ENCODE peak calls at places on chromosomes 6 and 20, in nine cellular contexts. S is fibroblast of lung; U is fibroblast of villous mesenchyme; D is effector memory CD4-positive, alpha-beta T cell; P is GM23248; Z is bronchial epithelial cell; B is lower lobe of right lung; O is psoas muscle; Q is CD8-positive, alpha-beta memory T cell. L is an unnamed sample.

GRCh38 chr6:7684843-7685242 is 41.1 kb upstream of the BMP6 start:
- DNase-seq in S (no peak), U (no peak), D (no peak), P (no peak), Z (no peak), B (no peak), O (no peak), Q (no peak), L (no peak)

GRCh38 chr6:68958327-68958726 is 323.2 kb downstream of the ADGRB3 start:
- DNase-seq in S (peak; percentile 21), U (peak; percentile 2), D (no peak), P (peak; percentile 14), Z (peak; percentile 14), B (no peak), O (no peak), Q (no peak), L (peak; percentile 26)

GRCh38 chr20:60046011-60046413 is 87.8 kb downstream of the CDH26 start:
- DNase-seq in S (peak; percentile 31), U (peak; percentile 40), D (no peak), P (peak; percentile 34), Z (peak; percentile 6), B (no peak), O (no peak), Q (no peak), L (no peak)

GRCh38 chr6:44511126-44511525 is 123.6 kb downstream of the CDC5L start:
- DNase-seq in S (no peak), U (no peak), D (no peak), P (no peak), Z (no peak), B (no peak), O (no peak), Q (no peak), L (no peak)

GRCh38 chr6:55069132-55069781 is 105.1 kb upstream of the HCRTR2 start:
- DNase-seq in S (peak; percentile 81), U (peak; percentile 55), D (no peak), P (peak; percentile 72), Z (peak; percentile 59), B (no peak), O (no peak), Q (no peak), L (peak; percentile 61)

GRCh38 chr6:162603231-162603630 is 124.3 kb downstream of the PRKN start:
- DNase-seq in S (no peak), U (no peak), D (no peak), P (no peak), Z (no peak), B (no peak), O (no peak), Q (no peak), L (no peak)

GRCh38 chr20:57670288-57671071 is 39.3 kb downstream of the PMEPA1 start:
- DNase-seq in S (no peak), U (no peak), D (no peak), P (no peak), Z (no peak), B (no peak), O (no peak), Q (no peak), L (no peak)

GRCh38 chr6:45946352-45946751 is 69.3 kb downstream of the CLIC5 start:
- DNase-seq in S (peak; percentile 90), U (peak; percentile 91), D (no peak), P (peak; percentile 95), Z (no peak), B (no peak), O (no peak), Q (no peak), L (peak; percentile 85)

GRCh38 chr6:21022343-21023107 is 488.3 kb downstream of the CDKAL1 start:
- DNase-seq in S (peak; percentile 78), U (peak; percentile 65), D (no peak), P (no peak), Z (peak; percentile 98), B (no peak), O (no peak), Q (no peak), L (peak; percentile 85)

GRCh38 chr6:37230104-37230503 is 27.5 kb upstream of the TBC1D22B start:
- DNase-seq in S (no peak), U (no peak), D (no peak), P (no peak), Z (no peak), B (no peak), O (no peak), Q (no peak), L (no peak)

GRCh38 chr6:31464252-31465184 is 33.4 kb upstream of the MICB start:
- DNase-seq in S (no peak), U (no peak), D (no peak), P (no peak), Z (no peak), B (no peak), O (no peak), Q (peak; percentile 33), L (no peak)

GRCh38 chr6:31465185-31465536 is 32.8 kb upstream of the MICB start:
- DNase-seq in S (no peak), U (no peak), D (no peak), P (no peak), Z (no peak), B (no peak), O (no peak), Q (no peak), L (no peak)

GRCh38 chr6:31466466-31466865 is 31.5 kb upstream of the MICB start:
- DNase-seq in S (no peak), U (no peak), D (no peak), P (no peak), Z (no peak), B (no peak), O (no peak), Q (no peak), L (no peak)

GRCh38 chr6:31467151-31467550 is 30.8 kb upstream of the MICB start:
- DNase-seq in S (no peak), U (no peak), D (no peak), P (no peak), Z (no peak), B (no peak), O (no peak), Q (no peak), L (no peak)

GRCh38 chr6:31465718-31466117 is 32.2 kb upstream of the MICB start:
- DNase-seq in S (no peak), U (no peak), D (no peak), P (no peak), Z (no peak), B (no peak), O (no peak), Q (no peak), L (no peak)
- H3K4me3 ChIP-seq in S (no peak overlapping the region), U (no peak overlapping the region), D (peak overlapping the region; percentile 97), P (no peak overlapping the region), Z (no peak overlapping the region), B (peak overlapping the region; percentile 67), O (peak overlapping the region; percentile 63), Q (peak overlapping the region; percentile 92), L (no peak overlapping the region)

DNA sequence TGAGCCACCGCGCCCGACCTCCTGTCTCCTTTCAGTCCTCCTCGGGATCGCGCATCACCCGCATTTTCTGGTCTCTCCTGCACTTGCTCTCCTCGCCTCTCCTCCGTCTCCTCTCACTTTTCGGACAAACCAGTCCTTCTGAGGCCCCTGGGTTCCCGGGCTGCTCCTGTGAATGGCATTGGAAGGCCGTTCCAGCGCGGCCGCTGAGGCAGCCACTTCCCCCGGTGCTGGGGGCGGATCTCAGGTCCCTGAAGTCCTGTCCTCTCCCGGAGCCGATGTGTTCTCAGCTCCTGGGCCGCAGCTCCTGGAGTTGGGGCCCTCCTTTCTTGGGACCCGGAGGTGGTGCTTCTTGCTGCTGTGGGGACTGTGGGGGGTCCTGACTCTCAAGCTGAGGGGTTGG is 803 bp downstream of the MICB start:
- DNase-seq in S (peak; percentile 9), U (no peak), D (no peak), P (peak; percentile 55), Z (no peak), B (no peak), O (no peak), Q (no peak), L (no peak)
- H3K4me3 ChIP-seq in S (peak overlapping the region; percentile 37), U (peak overlapping the region; percentile 45), D (no peak overlapping the region), P (peak overlapping the region; percentile 91), Z (peak overlapping the region; percentile 24), B (peak overlapping the region; percentile 72), O (peak overlapping the region; percentile 67), Q (peak overlapping the region; percentile 28), L (peak overlapping the region; percentile 28)

GRCh38 chr20:46307139-46307998 is 929 bp downstream of the CDH22 start:
- DNase-seq in S (peak; percentile 50), U (peak; percentile 48), D (peak; percentile 55), P (peak; percentile 68), Z (peak; percentile 22), B (peak; percentile 72), O (peak; percentile 81), Q (peak; percentile 70), L (peak; percentile 55)
- H3K4me3 ChIP-seq in S (no peak overlapping the region), U (no peak overlapping the region), D (peak overlapping the region; percentile 50), P (peak overlapping the region; percentile 51), Z (no peak overlapping the region), B (peak overlapping the region; percentile 51), O (peak overlapping the region; percentile 63), Q (no peak overlapping the region), L (no peak overlapping the region)

GRCh38 chr6:151765444-151765886 is 42.0 kb upstream of the ESR1 start:
- DNase-seq in S (peak; percentile 83), U (peak; percentile 81), D (peak; percentile 2), P (peak; percentile 90), Z (peak; percentile 91), B (no peak), O (no peak), Q (peak; percentile 22), L (peak; percentile 95)

GRCh38 chr6:151763938-151764680 is 43.4 kb upstream of the ESR1 start:
- DNase-seq in S (peak; percentile 82), U (peak; percentile 85), D (no peak), P (peak; percentile 94), Z (peak; percentile 93), B (peak; percentile 95), O (peak; percentile 94), Q (peak; percentile 1), L (peak; percentile 96)

GRCh38 chr6:151760486-151760885 is 47.0 kb upstream of the ESR1 start:
- DNase-seq in S (no peak), U (no peak), D (no peak), P (no peak), Z (no peak), B (no peak), O (no peak), Q (no peak), L (no peak)

GRCh38 chr6:151762817-151763216 is 44.7 kb upstream of the ESR1 start:
- DNase-seq in S (no peak), U (no peak), D (no peak), P (no peak), Z (no peak), B (no peak), O (no peak), Q (no peak), L (no peak)

GRCh38 chr6:151763303-151763702 is 44.2 kb upstream of the ESR1 start:
- DNase-seq in S (peak; percentile 13), U (peak; percentile 66), D (no peak), P (peak; percentile 77), Z (peak; percentile 50), B (no peak), O (no peak), Q (no peak), L (peak; percentile 75)
- H3K4me3 ChIP-seq in S (peak overlapping the region; percentile 11), U (peak overlapping the region; percentile 34), D (no peak overlapping the region), P (peak overlapping the region; percentile 86), Z (peak overlapping the region; percentile 18), B (peak overlapping the region; percentile 43), O (peak overlapping the region; percentile 23), Q (no peak overlapping the region), L (no peak overlapping the region)